ENCODE peak calls at places on chromosome 14, in nine cellular contexts. One of them, this sample, is unnamed.

GRCh38 chr14:24052656-24053547 is 1.1 kb downstream of the CARMIL3 start:
- DNase-seq in SJSA1: no peak
- DNase-seq in HFFc6: no peak
- DNase-seq in GM10248: no peak
- DNase-seq in activated CD8-positive, alpha-beta T cell treated with anti-CD3 and anti-CD28 coated beads, Interleukin-2, amount 10 ng/mL, durations not matched to agents 7 days and 5 days: no peak
- DNase-seq in HuH-7.5: no peak
- DNase-seq in GM18507: no peak
- DNase-seq in adipocyte: no peak
- DNase-seq in NCI-H187: no peak
- DNase-seq in this sample: no peak

GRCh38 chr14:51004352-51004800 is 60.1 kb upstream of the PYGL start:
- DNase-seq in SJSA1: no peak
- DNase-seq in HFFc6: no peak
- DNase-seq in GM10248: no peak
- DNase-seq in activated CD8-positive, alpha-beta T cell treated with anti-CD3 and anti-CD28 coated beads, Interleukin-2, amount 10 ng/mL, durations not matched to agents 7 days and 5 days: no peak
- DNase-seq in HuH-7.5: no peak
- DNase-seq in GM18507: no peak
- DNase-seq in adipocyte: no peak
- DNase-seq in NCI-H187: no peak
- DNase-seq in this sample: no peak

GRCh38 chr14:105316968-105317498 is 2.5 kb downstream of the PACS2 start:
- DNase-seq in SJSA1: no peak
- DNase-seq in HFFc6: no peak
- DNase-seq in GM10248: no peak
- DNase-seq in activated CD8-positive, alpha-beta T cell treated with anti-CD3 and anti-CD28 coated beads, Interleukin-2, amount 10 ng/mL, durations not matched to agents 7 days and 5 days: no peak
- DNase-seq in HuH-7.5: no peak
- DNase-seq in GM18507: no peak
- DNase-seq in adipocyte: peak; percentile 4
- DNase-seq in NCI-H187: no peak
- DNase-seq in this sample: peak; percentile 1

GRCh38 chr14:33357225-33358010 is 418.7 kb downstream of the NPAS3 start:
- DNase-seq in SJSA1: no peak
- DNase-seq in HFFc6: no peak
- DNase-seq in GM10248: no peak
- DNase-seq in activated CD8-positive, alpha-beta T cell treated with anti-CD3 and anti-CD28 coated beads, Interleukin-2, amount 10 ng/mL, durations not matched to agents 7 days and 5 days: no peak
- DNase-seq in HuH-7.5: no peak
- DNase-seq in GM18507: no peak
- DNase-seq in adipocyte: no peak
- DNase-seq in NCI-H187: no peak
- DNase-seq in this sample: no peak

GRCh38 chr14:54048311-54048710 is 91.7 kb upstream of the BMP4 start:
- DNase-seq in SJSA1: no peak
- DNase-seq in HFFc6: no peak
- DNase-seq in GM10248: no peak
- DNase-seq in activated CD8-positive, alpha-beta T cell treated with anti-CD3 and anti-CD28 coated beads, Interleukin-2, amount 10 ng/mL, durations not matched to agents 7 days and 5 days: no peak
- DNase-seq in HuH-7.5: no peak
- DNase-seq in GM18507: no peak
- DNase-seq in adipocyte: no peak
- DNase-seq in NCI-H187: no peak
- DNase-seq in this sample: no peak

GRCh38 chr14:68076451-68076850 is 256.9 kb downstream of the RAD51B start:
- DNase-seq in SJSA1: no peak
- DNase-seq in HFFc6: peak; percentile 5
- DNase-seq in GM10248: no peak
- DNase-seq in activated CD8-positive, alpha-beta T cell treated with anti-CD3 and anti-CD28 coated beads, Interleukin-2, amount 10 ng/mL, durations not matched to agents 7 days and 5 days: no peak
- DNase-seq in HuH-7.5: no peak
- DNase-seq in GM18507: no peak
- DNase-seq in adipocyte: peak; percentile 30
- DNase-seq in NCI-H187: no peak
- DNase-seq in this sample: no peak

GRCh38 chr14:71749613-71750238 is 182.5 kb upstream of the RGS6 start:
- DNase-seq in SJSA1: no peak
- DNase-seq in HFFc6: no peak
- DNase-seq in GM10248: no peak
- DNase-seq in activated CD8-positive, alpha-beta T cell treated with anti-CD3 and anti-CD28 coated beads, Interleukin-2, amount 10 ng/mL, durations not matched to agents 7 days and 5 days: no peak
- DNase-seq in HuH-7.5: no peak
- DNase-seq in GM18507: no peak
- DNase-seq in adipocyte: no peak
- DNase-seq in NCI-H187: no peak
- DNase-seq in this sample: no peak

GRCh38 chr14:91117960-91118359 is 4.1 kb downstream of the DGLUCY start:
- DNase-seq in SJSA1: no peak
- DNase-seq in HFFc6: no peak
- DNase-seq in GM10248: no peak
- DNase-seq in activated CD8-positive, alpha-beta T cell treated with anti-CD3 and anti-CD28 coated beads, Interleukin-2, amount 10 ng/mL, durations not matched to agents 7 days and 5 days: no peak
- DNase-seq in HuH-7.5: no peak
- DNase-seq in GM18507: no peak
- DNase-seq in adipocyte: no peak
- DNase-seq in NCI-H187: no peak
- DNase-seq in this sample: no peak

GRCh38 chr14:91258021-91258618 is 13.6 kb upstream of the GPR68 start:
- DNase-seq in SJSA1: no peak
- DNase-seq in HFFc6: no peak
- DNase-seq in GM10248: no peak
- DNase-seq in activated CD8-positive, alpha-beta T cell treated with anti-CD3 and anti-CD28 coated beads, Interleukin-2, amount 10 ng/mL, durations not matched to agents 7 days and 5 days: no peak
- DNase-seq in HuH-7.5: no peak
- DNase-seq in GM18507: no peak
- DNase-seq in adipocyte: no peak
- DNase-seq in NCI-H187: no peak
- DNase-seq in this sample: no peak

GRCh38 chr14:100536141-100536540 is 51.1 kb downstream of the BEGAIN start:
- DNase-seq in SJSA1: peak; percentile 35
- DNase-seq in HFFc6: no peak
- DNase-seq in GM10248: no peak
- DNase-seq in activated CD8-positive, alpha-beta T cell treated with anti-CD3 and anti-CD28 coated beads, Interleukin-2, amount 10 ng/mL, durations not matched to agents 7 days and 5 days: no peak
- DNase-seq in HuH-7.5: no peak
- DNase-seq in GM18507: no peak
- DNase-seq in adipocyte: no peak
- DNase-seq in NCI-H187: no peak
- DNase-seq in this sample: peak; percentile 0

GRCh38 chr14:60648169-60648933 is 926 bp downstream of the SIX1 start:
- DNase-seq in SJSA1: peak; percentile 44
- DNase-seq in HFFc6: no peak
- DNase-seq in GM10248: no peak
- DNase-seq in activated CD8-positive, alpha-beta T cell treated with anti-CD3 and anti-CD28 coated beads, Interleukin-2, amount 10 ng/mL, durations not matched to agents 7 days and 5 days: no peak
- DNase-seq in HuH-7.5: peak; percentile 51
- DNase-seq in GM18507: no peak
- DNase-seq in adipocyte: peak; percentile 67
- DNase-seq in NCI-H187: no peak
- DNase-seq in this sample: peak; percentile 38

GRCh38 chr14:59333668-59334067 is 131.5 kb downstream of the GPR135 start:
- DNase-seq in SJSA1: no peak
- DNase-seq in HFFc6: peak; percentile 93
- DNase-seq in GM10248: no peak
- DNase-seq in activated CD8-positive, alpha-beta T cell treated with anti-CD3 and anti-CD28 coated beads, Interleukin-2, amount 10 ng/mL, durations not matched to agents 7 days and 5 days: no peak
- DNase-seq in HuH-7.5: peak; percentile 26
- DNase-seq in GM18507: no peak
- DNase-seq in adipocyte: peak; percentile 96
- DNase-seq in NCI-H187: no peak
- DNase-seq in this sample: no peak

GRCh38 chr14:35046751-35047536 is 872 bp downstream of the FAM177A1 start:
- DNase-seq in SJSA1: no peak
- DNase-seq in HFFc6: no peak
- DNase-seq in GM10248: peak; percentile 52
- DNase-seq in activated CD8-positive, alpha-beta T cell treated with anti-CD3 and anti-CD28 coated beads, Interleukin-2, amount 10 ng/mL, durations not matched to agents 7 days and 5 days: no peak
- DNase-seq in HuH-7.5: peak; percentile 27
- DNase-seq in GM18507: no peak
- DNase-seq in adipocyte: no peak
- DNase-seq in NCI-H187: peak; percentile 16
- DNase-seq in this sample: no peak

GRCh38 chr14:53962954-53963490 is 6.4 kb upstream of the BMP4 start:
- DNase-seq in SJSA1: no peak
- DNase-seq in HFFc6: no peak
- DNase-seq in GM10248: no peak
- DNase-seq in activated CD8-positive, alpha-beta T cell treated with anti-CD3 and anti-CD28 coated beads, Interleukin-2, amount 10 ng/mL, durations not matched to agents 7 days and 5 days: no peak
- DNase-seq in HuH-7.5: no peak
- DNase-seq in GM18507: no peak
- DNase-seq in adipocyte: no peak
- DNase-seq in NCI-H187: no peak
- DNase-seq in this sample: no peak

GRCh38 chr14:22152161-22152870 is 436.7 kb downstream of the DAD1 start:
- DNase-seq in SJSA1: no peak
- DNase-seq in HFFc6: no peak
- DNase-seq in GM10248: no peak
- DNase-seq in activated CD8-positive, alpha-beta T cell treated with anti-CD3 and anti-CD28 coated beads, Interleukin-2, amount 10 ng/mL, durations not matched to agents 7 days and 5 days: no peak
- DNase-seq in HuH-7.5: no peak
- DNase-seq in GM18507: no peak
- DNase-seq in adipocyte: no peak
- DNase-seq in NCI-H187: no peak
- DNase-seq in this sample: no peak

GRCh38 chr14:79279645-79280399 is 931.5 kb downstream of the DIO2 start:
- DNase-seq in SJSA1: no peak
- DNase-seq in HFFc6: no peak
- DNase-seq in GM10248: no peak
- DNase-seq in activated CD8-positive, alpha-beta T cell treated with anti-CD3 and anti-CD28 coated beads, Interleukin-2, amount 10 ng/mL, durations not matched to agents 7 days and 5 days: no peak
- DNase-seq in HuH-7.5: no peak
- DNase-seq in GM18507: no peak
- DNase-seq in adipocyte: peak; percentile 3
- DNase-seq in NCI-H187: no peak
- DNase-seq in this sample: no peak

GRCh38 chr14:69876221-69876847 is 2.9 kb upstream of the SMOC1 start:
- DNase-seq in SJSA1: no peak
- DNase-seq in HFFc6: no peak
- DNase-seq in GM10248: no peak
- DNase-seq in activated CD8-positive, alpha-beta T cell treated with anti-CD3 and anti-CD28 coated beads, Interleukin-2, amount 10 ng/mL, durations not matched to agents 7 days and 5 days: no peak
- DNase-seq in HuH-7.5: no peak
- DNase-seq in GM18507: no peak
- DNase-seq in adipocyte: no peak
- DNase-seq in NCI-H187: no peak
- DNase-seq in this sample: no peak